ENCODE peak calls at places on chromosomes 2 and 18, in five cellular contexts. X is thyroid gland, K is AG04450, Z is NB4, I is iPS-NIHi11. S is an unnamed sample.

GRCh38 chr18:73908323-73908722 is 239.3 kb downstream of the FBXO15 start:
- DNase-seq in X (no peak), K (no peak), Z (peak), I (peak), S (peak)

GRCh38 chr2:65309699-65310098 is 82.1 kb downstream of the ACTR2 start:
- DNase-seq in X (peak), K (no peak), Z (no peak), I (no peak), S (no peak)

GRCh38 chr2:169877406-169877805 is 50.2 kb downstream of the UBR3 start:
- DNase-seq in X (no peak), K (no peak), Z (peak), I (no peak), S (no peak)

GRCh38 chr18:61664413-61665084 is 228.3 kb downstream of the RNF152 start:
- DNase-seq in X (no peak), K (no peak), Z (no peak), I (no peak), S (no peak)

GRCh38 chr2:120684225-120684624 is 51.4 kb upstream of the GLI2 start:
- DNase-seq in X (no peak), K (peak), Z (no peak), I (no peak), S (no peak)

GRCh38 chr2:101818531-101819451 is 121.3 kb downstream of the MAP4K4 start:
- DNase-seq in X (no peak), K (peak), Z (no peak), I (no peak), S (peak)

GRCh38 chr2:8137801-8138200 is 544.1 kb upstream of the ID2 start:
- DNase-seq in X (no peak), K (no peak), Z (peak), I (no peak), S (no peak)

GRCh38 chr2:3536682-3537632 is 17.6 kb upstream of the ADI1 start:
- DNase-seq in X (no peak), K (no peak), Z (peak), I (peak), S (no peak)

GRCh38 chr2:152814475-152815030 is 96.1 kb downstream of the ARL6IP6 start:
- DNase-seq in X (no peak), K (no peak), Z (no peak), I (no peak), S (no peak)